ENCODE peak calls at places on chromosome 7, in four cellular contexts. A is HCT116, P is esophagus muscularis mucosa, V is transverse colon. X is an unnamed sample.

GRCh38 chr7:151782598-151783448 is 94.1 kb downstream of the PRKAG2 start:
- DNase-seq in V (peak; percentile 69), P (peak; percentile 94), A (peak; percentile 53), X (no peak)

GRCh38 chr7:66877577-66878300 is 43.3 kb upstream of the TMEM248 start:
- DNase-seq in P (no peak), A (no peak), V (no peak), X (no peak)

GRCh38 chr7:57413529-57414398 is 36.2 kb upstream of the ZNF716 start:
- DNase-seq in P (peak; percentile 81), A (no peak), V (no peak), X (no peak)

GRCh38 chr7:70238171-70238575 is 639.9 kb downstream of the AUTS2 start:
- DNase-seq in V (no peak), A (no peak), P (no peak), X (no peak)

GRCh38 chr7:19051767-19052375 is 65.6 kb downstream of the TWIST1 start:
- DNase-seq in P (no peak), A (peak; percentile 31), V (peak; percentile 18), X (no peak)

GRCh38 chr7:103379270-103379975 is 32.0 kb downstream of the PSMC2 start:
- DNase-seq in A (no peak), P (no peak), V (no peak), X (no peak)

GRCh38 chr7:4205828-4206227 is 476.3 kb upstream of the FOXK1 start:
- DNase-seq in V (no peak), P (no peak), A (no peak), X (no peak)

GRCh38 chr7:128167316-128167691 is 73.8 kb upstream of the LEP start:
- DNase-seq in P (no peak), V (peak; percentile 11), A (no peak), X (no peak)

GRCh38 chr7:112550468-112551060 is 69.8 kb downstream of the LSMEM1 start:
- DNase-seq in A (peak; percentile 56), V (no peak), P (no peak), X (peak; percentile 27)

GRCh38 chr7:6271091-6271658 is 1.2 kb downstream of the CYTH3 start:
- DNase-seq in P (no peak), V (peak; percentile 62), A (no peak), X (no peak)

GRCh38 chr7:39919646-39920045 is 30.4 kb upstream of the CDK13 start:
- DNase-seq in V (no peak), P (no peak), A (no peak), X (no peak)

GRCh38 chr7:116111429-116111828 is 80.9 kb upstream of the TFEC start:
- DNase-seq in P (no peak), V (no peak), A (no peak), X (no peak)

GRCh38 chr7:12067156-12067831 is 143.8 kb upstream of the TMEM106B start:
- DNase-seq in V (peak; percentile 67), P (no peak), A (peak; percentile 58), X (no peak)

GRCh38 chr7:116210345-116211005 is at the start of gene TES:
- DNase-seq in P (no peak), V (peak; percentile 87), A (peak; percentile 70), X (no peak)

GRCh38 chr7:91239171-91239604 is 25.0 kb upstream of the FZD1 start:
- DNase-seq in A (no peak), V (no peak), P (no peak), X (no peak)

GRCh38 chr7:104252409-104253134 is 44.8 kb upstream of the ORC5 start:
- DNase-seq in P (no peak), V (no peak), A (peak; percentile 16), X (no peak)

GRCh38 chr7:116955801-116956514 is 2.7 kb downstream of the ST7 start:
- DNase-seq in A (no peak), V (no peak), P (no peak), X (no peak)

GRCh38 chr7:29146082-29146706 is at the start of gene CPVL:
- DNase-seq in V (peak; percentile 53), P (peak; percentile 82), A (peak; percentile 29), X (no peak)

GRCh38 chr7:90209776-90210175 is 1.8 kb upstream of the STEAP2 start:
- DNase-seq in A (no peak), P (no peak), V (no peak), X (no peak)

GRCh38 chr7:37215524-37215923 is 233.1 kb downstream of the ELMO1 start:
- DNase-seq in V (no peak), A (no peak), P (peak; percentile 60), X (no peak)

GRCh38 chr7:41816111-41816510 is 113.2 kb upstream of the INHBA start:
- DNase-seq in P (no peak), A (no peak), V (no peak), X (no peak)

GRCh38 chr7:22147113-22147512 is 201.4 kb upstream of the CDCA7L start:
- DNase-seq in V (no peak), A (no peak), P (no peak), X (no peak)

GRCh38 chr7:333399-333776 is 43.4 kb downstream of the FOXL3 start:
- DNase-seq in A (no peak), V (peak; percentile 69), P (no peak), X (no peak)

GRCh38 chr7:6026917-6027316 is 4.3 kb upstream of the ANKRD61 start:
- DNase-seq in A (no peak), P (no peak), V (no peak), X (no peak)

GRCh38 chr7:91796122-91796521 is 84.4 kb downstream of the MTERF1 start:
- DNase-seq in V (no peak), A (no peak), P (no peak), X (no peak)

GRCh38 chr7:22574756-22575517 is 74.9 kb upstream of the STEAP1B start:
- DNase-seq in P (no peak), V (no peak), A (no peak), X (no peak)

GRCh38 chr7:138555684-138556083 is 95.6 kb downstream of the TRIM24 start:
- DNase-seq in P (no peak), A (no peak), V (no peak), X (no peak)

GRCh38 chr7:11373546-11374142 is 400.0 kb downstream of the PHF14 start:
- DNase-seq in P (no peak), A (peak; percentile 23), V (no peak), X (no peak)

GRCh38 chr7:150979706-150980390 is 1.7 kb upstream of the KCNH2 start:
- DNase-seq in A (no peak), V (no peak), P (no peak), X (no peak)

GRCh38 chr7:101537205-101537604 is 91.9 kb downstream of the MYL10 start:
- DNase-seq in P (no peak), A (no peak), V (no peak), X (no peak)

GRCh38 chr7:36032362-36032818 is 120.7 kb upstream of the EEPD1 start:
- DNase-seq in P (no peak), V (no peak), A (no peak), X (no peak)

GRCh38 chr7:42478717-42479116 is 241.7 kb upstream of the GLI3 start:
- DNase-seq in P (peak; percentile 74), A (no peak), V (no peak), X (no peak)

GRCh38 chr7:111529507-111530355 is 32.6 kb downstream of the IMMP2L start:
- DNase-seq in A (no peak), V (no peak), P (no peak), X (no peak)

DNA sequence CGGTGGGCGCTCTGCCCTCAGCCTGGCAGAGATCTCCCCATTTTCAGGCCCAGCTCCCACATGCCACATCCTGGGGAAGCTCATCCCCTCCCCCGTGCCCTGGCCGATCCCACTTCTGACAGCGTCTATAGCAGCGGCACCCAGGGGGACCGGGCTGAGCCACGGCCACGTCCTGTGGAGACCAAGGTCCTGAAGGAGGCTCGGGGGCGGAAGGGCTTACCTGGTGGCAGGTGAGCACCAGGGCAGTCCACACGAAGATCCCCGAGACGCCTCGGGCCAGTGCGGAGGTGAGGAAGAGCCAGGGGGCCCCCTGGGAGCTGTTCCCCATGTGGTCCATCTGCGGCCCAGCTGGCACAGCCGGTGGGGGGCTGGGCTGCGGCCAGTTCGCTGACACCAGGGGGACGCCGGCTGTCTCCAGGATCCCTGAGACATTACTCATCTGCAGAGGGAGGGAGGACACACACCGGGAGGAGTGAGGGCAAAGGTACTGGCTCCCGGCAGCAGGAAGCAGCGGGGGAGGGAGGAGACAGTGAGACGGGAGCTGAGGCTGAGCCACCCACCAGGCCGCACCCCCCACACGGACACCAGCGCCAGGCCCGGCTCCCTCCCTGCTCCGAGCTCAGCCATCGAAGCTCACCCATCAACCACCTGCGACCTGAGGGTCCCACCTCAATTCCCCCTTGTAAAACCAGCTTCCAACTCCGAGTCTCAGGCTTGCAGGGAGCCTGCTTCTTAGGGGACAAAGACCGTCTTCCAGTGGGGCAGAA is 776 bp downstream of the TMEM184A start:
- DNase-seq in P (no peak), V (peak; percentile 89), A (no peak), X (no peak)
- H3K27ac ChIP-seq in P (no peak overlapping the region), V (peak overlapping the region; percentile 91), A (peak overlapping the region; percentile 99), X (peak overlapping the region; percentile 94)

GRCh38 chr7:46463170-46463569 is 542.1 kb upstream of the IGFBP3 start:
- DNase-seq in P (no peak), A (no peak), V (no peak), X (no peak)

DNA sequence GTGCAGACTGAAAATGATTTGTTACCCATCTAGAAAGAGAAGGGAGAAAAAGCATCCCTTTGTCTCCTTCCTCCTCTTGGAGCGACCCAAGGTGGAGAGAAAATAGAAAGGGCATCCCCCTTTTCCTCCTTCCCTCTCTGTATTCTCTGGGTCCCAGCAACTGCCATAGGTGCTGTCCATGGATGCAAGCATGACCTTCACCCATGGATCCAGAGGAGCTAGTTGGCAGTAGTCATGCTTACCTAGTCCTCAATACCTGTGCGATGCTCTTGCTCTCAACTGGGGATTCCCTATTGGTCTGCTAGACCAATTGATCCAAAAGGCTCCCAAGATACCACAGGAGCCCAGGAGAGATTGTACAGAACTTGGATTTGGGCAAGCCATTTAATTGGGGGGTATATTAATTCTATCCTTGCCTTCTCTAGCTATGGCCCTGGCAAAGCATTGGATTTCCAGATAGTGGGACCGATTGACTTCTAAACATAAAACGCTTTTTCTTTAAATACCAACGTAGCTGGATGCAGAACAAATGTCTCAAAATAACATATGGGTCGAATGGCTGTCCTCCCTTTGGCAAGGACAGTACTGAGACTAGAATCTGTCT is 547.8 kb upstream of the IGFBP3 start:
- DNase-seq in P (no peak), V (no peak), A (peak; percentile 51), X (no peak)
- H3K27ac ChIP-seq in P (no peak overlapping the region), V (no peak overlapping the region), A (no peak overlapping the region), X (no peak overlapping the region)

GRCh38 chr7:130485734-130486113 is 6.2 kb upstream of the MEST start:
- DNase-seq in V (no peak), A (no peak), P (no peak), X (no peak)

GRCh38 chr7:130486114-130486962 is 5.5 kb upstream of the MEST start:
- DNase-seq in P (no peak), V (peak; percentile 87), A (peak; percentile 78), X (peak; percentile 5)

GRCh38 chr7:130480001-130480400 is 11.9 kb upstream of the MEST start:
- DNase-seq in P (no peak), V (no peak), A (no peak), X (no peak)

GRCh38 chr7:130483036-130483435 is 8.8 kb upstream of the MEST start:
- DNase-seq in P (no peak), A (no peak), V (no peak), X (no peak)

DNA sequence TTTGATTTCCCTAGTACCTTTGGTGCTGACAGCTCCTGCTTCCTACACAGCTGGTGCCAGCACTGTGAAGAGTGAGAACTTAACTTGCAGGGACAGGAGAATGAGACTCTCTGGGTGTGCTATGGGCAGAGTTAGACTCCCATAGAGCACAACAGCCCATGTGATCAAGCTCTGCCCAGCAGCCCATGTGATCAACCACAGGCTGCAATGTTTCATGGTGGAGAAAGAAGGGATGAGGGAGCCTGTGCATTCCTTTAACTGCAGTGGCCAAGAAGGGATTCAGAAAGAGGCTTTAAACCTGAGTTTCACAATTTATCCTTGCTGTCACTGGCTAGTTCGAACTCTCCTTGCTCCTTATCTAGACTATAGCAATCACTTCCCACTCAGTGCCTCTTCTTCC is 10.0 kb upstream of the MEST start:
- DNase-seq in V (no peak), P (no peak), A (no peak), X (no peak)
- H3K27ac ChIP-seq in V (no peak overlapping the region), P (no peak overlapping the region), A (no peak overlapping the region), X (no peak overlapping the region)

GRCh38 chr7:99135938-99136337 is 8.0 kb downstream of the SMURF1 start:
- DNase-seq in P (no peak), A (no peak), V (no peak), X (no peak)
- H3K27ac ChIP-seq in P (no peak overlapping the region), A (no peak overlapping the region), V (no peak overlapping the region), X (peak overlapping the region; percentile 98)

X was measured in epithelial cell of prostate.